ENCODE peak calls at places on chromosomes 6 and 20, in five cellular contexts. R, L, O, M and B are unnamed samples.

GRCh38 chr20:37680420-37680819 is 13.4 kb upstream of the CTNNBL1 start:
- DNase-seq in L (no peak), R (no peak), M (no peak), O (no peak), B (no peak)

GRCh38 chr6:152271681-152272464 is 365.3 kb downstream of the SYNE1 start:
- DNase-seq in L (no peak), R (peak), O (no peak), M (peak), B (no peak)

GRCh38 chr6:75619230-75619899 is 17.7 kb downstream of the SENP6 start:
- DNase-seq in R (no peak), M (peak), L (no peak), O (no peak), B (no peak)

GRCh38 chr6:16592550-16592892 is 168.7 kb downstream of the ATXN1 start:
- DNase-seq in M (no peak), L (no peak), O (no peak), R (no peak), B (no peak)

GRCh38 chr20:51695574-51696303 is 72.5 kb downstream of the ATP9A start:
- DNase-seq in M (peak), O (peak), L (no peak), R (peak), B (no peak)

GRCh38 chr6:136784910-136785746 is 7.1 kb downstream of the MAP3K5 start:
- DNase-seq in M (no peak), R (no peak), L (peak), O (no peak), B (no peak)

GRCh38 chr6:157244780-157245179 is 78.5 kb downstream of the TMEM242 start:
- DNase-seq in O (no peak), M (no peak), L (no peak), R (no peak), B (no peak)

GRCh38 chr6:3181105-3181504 is 23.8 kb upstream of the TUBB2A start:
- DNase-seq in O (no peak), R (no peak), M (no peak), L (no peak), B (no peak)

GRCh38 chr20:63238491-63239126 is 2.9 kb downstream of the BIRC7 start:
- DNase-seq in M (no peak), R (no peak), O (no peak), L (no peak), B (no peak)

GRCh38 chr6:127225497-127225896 is 41.2 kb upstream of the RNF146 start:
- DNase-seq in O (no peak), M (no peak), R (no peak), L (no peak), B (no peak)

GRCh38 chr6:14232889-14233288 is 115.3 kb downstream of the CD83 start:
- DNase-seq in L (no peak), M (no peak), O (no peak), R (no peak), B (no peak)

GRCh38 chr20:56445540-56445939 is 22.9 kb upstream of the RTF2 start:
- DNase-seq in M (no peak), L (no peak), O (no peak), R (no peak), B (no peak)

GRCh38 chr6:143878272-143878760 is 14.0 kb downstream of the ZC2HC1B start:
- DNase-seq in L (no peak), R (no peak), M (no peak), O (no peak), B (no peak)

GRCh38 chr6:168280899-168281245 is 38.7 kb downstream of the DACT2 start:
- DNase-seq in O (no peak), M (no peak), L (no peak), R (no peak), B (no peak)

GRCh38 chr6:141682391-141682790 is 450.3 kb upstream of the GJE1 start:
- DNase-seq in L (no peak), M (no peak), R (no peak), O (no peak), B (no peak)

GRCh38 chr20:23314714-23315498 is 35.7 kb upstream of the NXT1 start:
- DNase-seq in R (no peak), L (no peak), M (no peak), O (no peak), B (no peak)

GRCh38 chr6:6875818-6876470 is 231.8 kb upstream of the RREB1 start:
- DNase-seq in L (no peak), R (no peak), O (peak), M (peak), B (no peak)

GRCh38 chr6:120077489-120077888 is 727.9 kb upstream of the MAN1A1 start:
- DNase-seq in O (no peak), L (no peak), M (no peak), R (no peak), B (no peak)

GRCh38 chr20:20373046-20373706 is 5.3 kb downstream of the INSM1 start:
- DNase-seq in M (peak), R (no peak), O (no peak), L (no peak), B (no peak)

GRCh38 chr6:130647221-130647620 is 180.0 kb upstream of the SMLR1 start:
- DNase-seq in R (peak), M (no peak), L (no peak), O (no peak), B (no peak)

GRCh38 chr6:31814677-31815024 is 432 bp downstream of the HSPA1L start:
- DNase-seq in R (peak), L (peak), M (peak), O (peak), B (peak)

GRCh38 chr20:38610521-38610920 is 8.9 kb downstream of the ARHGAP40 start:
- DNase-seq in L (no peak), R (no peak), O (no peak), M (peak), B (no peak)

GRCh38 chr6:135506270-135506997 is 8.9 kb upstream of the AHI1 start:
- DNase-seq in O (no peak), R (no peak), M (peak), L (no peak), B (no peak)

GRCh38 chr6:99151634-99152344 is 197.7 kb downstream of the FAXC start:
- DNase-seq in M (peak), O (peak), R (no peak), L (peak), B (peak)

GRCh38 chr20:24411003-24411402 is 58.4 kb upstream of the SYNDIG1 start:
- DNase-seq in R (no peak), L (no peak), O (no peak), M (no peak), B (no peak)

GRCh38 chr6:169250660-169251059 is 3.0 kb downstream of the THBS2 start:
- DNase-seq in L (no peak), R (peak), O (peak), M (peak), B (no peak)

GRCh38 chr6:140504776-140505175 is 1130.3 kb upstream of the CITED2 start:
- DNase-seq in R (no peak), O (no peak), M (no peak), L (no peak), B (no peak)

GRCh38 chr20:46056970-46057855 is 28.2 kb downstream of the SLC12A5 start:
- DNase-seq in R (no peak), O (no peak), L (no peak), M (peak), B (no peak)

GRCh38 chr6:48766349-48766748 is 655.4 kb upstream of the PTCHD4 start:
- DNase-seq in R (no peak), O (peak), L (no peak), M (peak), B (no peak)

GRCh38 chr20:24735263-24735662 is 213.8 kb upstream of the CST7 start:
- DNase-seq in L (no peak), M (no peak), R (no peak), O (no peak), B (no peak)

DNA sequence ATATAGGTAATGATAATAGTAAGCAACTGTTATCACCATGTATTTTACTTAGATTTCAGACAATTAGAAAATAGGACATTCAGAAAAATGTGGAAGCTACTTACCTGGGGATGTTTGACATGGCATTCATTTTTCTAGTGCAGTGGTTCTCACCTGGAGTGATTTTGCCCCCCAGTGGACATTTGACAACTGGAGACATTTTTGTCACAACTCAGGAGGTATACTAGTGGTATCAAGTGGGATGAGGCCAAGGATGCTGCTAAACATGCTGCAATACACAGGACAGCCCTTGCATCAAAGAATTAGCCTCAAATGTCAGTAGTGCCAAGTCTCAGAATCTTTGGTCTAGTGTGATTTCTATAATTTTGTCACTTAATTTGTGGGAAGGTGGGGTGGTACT is 36.1 kb downstream of the NUS1 start:
- DNase-seq in M (no peak), O (no peak), L (no peak), R (no peak), B (no peak)
- TF ChIP-seq CTCF in M (no peak), O (no peak), L (no peak), R (no peak), B (peak)

GRCh38 chr20:49821381-49821780 is 8.8 kb downstream of the SLC9A8 start:
- DNase-seq in L (no peak), R (no peak), M (no peak), O (no peak), B (no peak)

GRCh38 chr20:49824206-49824605 is 11.6 kb downstream of the SLC9A8 start:
- DNase-seq in L (no peak), O (no peak), R (no peak), M (peak), B (no peak)

GRCh38 chr20:49823152-49823847 is 10.7 kb downstream of the SLC9A8 start:
- DNase-seq in M (no peak), R (no peak), O (no peak), L (no peak), B (no peak)

GRCh38 chr20:49819702-49820101 is 7.1 kb downstream of the SLC9A8 start:
- DNase-seq in O (no peak), M (no peak), R (no peak), L (no peak), B (no peak)

DNA sequence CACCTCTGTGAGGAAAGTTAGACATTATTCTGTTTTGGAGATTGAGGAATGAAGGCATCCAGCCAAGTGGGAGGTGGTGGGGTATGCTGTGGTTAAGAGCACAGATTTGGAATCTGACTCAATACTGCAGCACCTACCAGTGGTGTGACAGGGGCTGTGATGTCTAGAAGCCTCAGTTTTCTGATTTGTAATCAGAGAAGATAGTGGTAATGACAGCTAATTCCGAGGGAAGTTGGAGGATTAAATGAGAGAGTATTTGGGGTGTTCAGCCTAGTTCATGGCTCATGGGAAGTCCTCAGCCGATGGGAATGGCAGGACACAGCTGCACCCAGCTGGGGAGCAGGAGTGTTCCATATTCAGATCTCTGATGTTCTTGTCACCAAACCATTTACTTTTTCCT is 9.2 kb downstream of the SLC9A8 start:
- DNase-seq in M (peak), O (no peak), R (peak), L (no peak), B (no peak)
- TF ChIP-seq CTCF in M (peak), O (peak), R (peak), L (peak), B (no peak)

DNA sequence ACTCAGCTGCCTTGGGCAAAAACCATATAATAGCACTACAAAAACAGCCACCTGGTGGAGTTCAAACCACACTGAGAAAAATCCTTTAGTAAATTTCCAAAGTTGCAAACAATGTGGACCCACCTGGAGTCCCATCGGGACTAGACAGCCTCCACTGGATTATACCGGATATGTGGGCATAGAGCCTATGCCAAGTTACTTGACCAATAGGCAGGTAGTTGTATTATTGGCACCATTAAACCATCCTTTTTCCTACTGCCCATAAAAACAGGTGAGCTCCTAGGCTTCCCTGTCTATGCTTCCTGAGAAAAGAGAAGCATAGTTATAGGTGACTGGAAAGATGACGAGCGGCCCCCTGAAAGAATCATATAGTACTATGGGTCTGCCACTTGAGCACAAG is 51.7 kb upstream of the ADGRF4 start:
- DNase-seq in L (no peak), M (no peak), R (no peak), O (no peak), B (no peak)
- TF ChIP-seq CTCF in L (no peak), M (no peak), R (no peak), O (no peak), B (no peak)

DNA sequence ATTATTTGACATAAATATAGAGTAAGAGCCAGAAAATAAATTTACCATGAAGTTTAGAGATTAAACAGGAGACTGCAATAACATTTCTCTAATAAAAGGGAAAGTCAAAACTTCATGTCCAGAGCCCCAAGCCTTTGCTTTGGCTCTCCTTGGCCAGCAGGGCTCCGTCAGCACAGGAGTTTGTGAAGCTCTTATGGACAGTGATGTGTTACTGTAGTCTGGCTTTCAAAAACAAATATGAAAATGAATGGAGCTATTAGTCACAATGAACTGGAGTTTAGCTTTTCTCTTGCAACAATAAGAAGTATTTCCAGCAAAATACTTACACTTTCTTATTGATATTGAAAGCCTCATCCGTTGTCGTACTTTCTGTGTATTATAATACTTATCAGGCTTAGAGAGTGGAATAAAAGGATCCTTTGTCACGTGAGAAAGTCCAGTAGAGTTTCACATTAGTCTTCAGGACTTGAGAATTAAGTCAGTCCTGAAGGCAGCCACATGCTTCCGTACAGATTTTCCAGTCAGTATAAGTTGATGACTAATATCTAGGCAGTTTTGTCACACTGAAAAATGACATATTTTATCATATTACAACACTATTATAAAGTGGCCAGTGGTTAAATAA is 117.0 kb upstream of the PRL start:
- DNase-seq in L (no peak), M (peak), R (peak), O (no peak), B (no peak)
- TF ChIP-seq CTCF in L (no peak), M (peak), R (peak), O (peak), B (no peak)

GRCh38 chr20:650954-651353 is 2.0 kb downstream of the SRXN1 start:
- DNase-seq in R (no peak), M (no peak), L (no peak), O (no peak), B (no peak)

GRCh38 chr20:652611-653109 is 340 bp downstream of the SRXN1 start:
- DNase-seq in L (peak), O (peak), M (peak), R (no peak), B (no peak)

GRCh38 chr20:650281-650680 is 2.7 kb downstream of the SRXN1 start:
- DNase-seq in L (no peak), O (no peak), R (no peak), M (no peak), B (no peak)

GRCh38 chr20:653110-653589 is at the start of gene SRXN1:
- DNase-seq in R (peak), M (peak), O (peak), L (peak), B (no peak)

GRCh38 chr20:651713-652610 is 1.0 kb downstream of the SRXN1 start:
- DNase-seq in L (no peak), M (no peak), O (no peak), R (no peak), B (no peak)
- TF ChIP-seq CTCF in L (no peak), M (no peak), O (no peak), R (no peak), B (no peak)

DNA sequence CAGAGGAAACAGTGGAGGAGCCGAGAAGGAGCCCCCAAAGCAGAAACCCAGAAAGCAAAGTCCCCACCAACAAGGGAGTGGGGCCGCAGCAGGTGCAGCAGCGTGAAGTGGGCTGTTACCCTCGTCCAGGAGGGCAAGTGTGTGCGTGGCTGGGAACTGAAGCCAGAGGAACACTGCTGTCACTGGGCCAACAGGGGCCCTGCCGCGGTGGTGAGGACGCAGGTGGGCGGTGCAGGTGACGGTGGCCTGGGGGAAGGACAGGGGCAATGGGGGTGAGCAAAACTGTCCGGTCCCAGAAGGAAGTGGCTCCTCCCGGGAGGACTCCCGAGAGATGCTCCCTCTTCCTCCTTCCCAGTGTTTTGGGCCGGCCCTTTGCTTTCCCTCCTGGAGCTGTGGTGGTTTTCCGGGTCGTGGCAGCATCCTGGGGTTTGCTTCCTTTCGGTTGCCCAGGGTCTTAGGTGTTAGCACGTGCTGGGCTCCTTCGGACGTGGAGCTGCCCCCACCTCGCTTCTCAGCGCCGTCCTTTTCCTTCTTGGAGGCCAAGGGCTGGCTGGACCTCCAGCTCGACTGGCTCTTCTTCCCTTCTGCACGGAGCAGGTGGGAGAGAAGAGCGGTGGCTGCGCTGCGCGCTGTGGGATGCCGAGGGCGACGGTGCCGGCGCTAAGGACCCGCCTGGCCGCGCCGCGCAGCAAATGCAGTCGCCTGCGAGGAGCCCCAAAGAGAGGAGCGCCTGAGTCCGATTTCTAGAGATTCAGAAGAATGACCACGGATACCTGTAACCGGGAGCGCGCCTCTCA is 62.7 kb upstream of the SLC2A12 start:
- DNase-seq in M (no peak), R (no peak), O (no peak), L (no peak), B (no peak)
- TF ChIP-seq CTCF in M (no peak), R (no peak), O (no peak), L (no peak), B (no peak)

GRCh38 chr6:158605266-158605878 is 39.2 kb downstream of the DYNLT1 start:
- DNase-seq in L (no peak), R (peak), O (peak), M (peak), B (peak)
- TF ChIP-seq CTCF in L (peak), R (peak), O (peak), M (peak), B (peak)

GRCh38 chr6:170459451-170459850 is 93.7 kb downstream of the PSMB1 start:
- DNase-seq in O (no peak), M (peak), L (peak), R (no peak), B (peak)
- TF ChIP-seq CTCF in O (no peak), M (no peak), L (no peak), R (no peak), B (no peak)

DNA sequence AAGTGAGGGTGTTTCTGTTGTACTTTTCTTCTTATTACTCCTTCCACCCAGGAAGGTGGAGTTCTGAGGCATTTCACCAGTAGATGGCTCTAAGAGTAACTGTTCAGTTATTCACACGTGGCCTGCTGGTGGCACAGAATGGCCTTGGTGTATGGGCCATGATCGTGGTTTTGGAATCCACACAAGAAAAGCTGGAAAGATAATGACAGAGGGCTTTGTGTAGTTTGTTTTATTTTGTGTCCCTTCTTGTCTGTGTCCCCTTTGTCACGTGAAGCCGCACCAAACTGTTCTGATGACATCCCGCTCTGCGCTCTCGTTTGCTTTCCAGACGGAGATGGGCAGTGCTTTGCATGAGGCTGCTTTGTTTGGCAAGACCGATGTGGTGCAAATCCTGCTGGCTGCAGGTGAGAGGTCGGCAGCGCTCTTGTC is 93.4 kb downstream of the ANKS1A start:
- DNase-seq in M (peak), O (no peak), R (no peak), L (no peak), B (no peak)
- TF ChIP-seq CTCF in M (peak), O (peak), R (peak), L (no peak), B (peak)